ENCODE peak calls at places on chromosomes 6 and 20, in nine cellular contexts. One of them, this sample, is unnamed. For H3K36me3 and H3K27me3, the result is how much of the 10 kb centered on the place peaks cover.

GRCh38 chr20:62528983-62529891 is 53.4 kb upstream of the GATA5 start:
- DNase-seq in adrenal gland: no peak
- DNase-seq in kidney epithelial cell: no peak
- DNase-seq in A673: no peak
- DNase-seq in right lobe of liver: no peak
- DNase-seq in heart left ventricle: no peak
- DNase-seq in small intestine: no peak
- DNase-seq in Peyer's patch: no peak
- DNase-seq in IMR-90: no peak
- DNase-seq in this sample: no peak

GRCh38 chr6:125790403-125791150 is at the start of gene NCOA7:
- DNase-seq in adrenal gland: peak
- DNase-seq in Peyer's patch: peak
- DNase-seq in A673: peak
- DNase-seq in small intestine: peak
- DNase-seq in right lobe of liver: peak
- DNase-seq in heart left ventricle: peak
- DNase-seq in IMR-90: peak
- DNase-seq in kidney epithelial cell: no peak
- DNase-seq in this sample: peak

GRCh38 chr6:1238040-1238439 is 73.9 kb upstream of the FOXQ1 start:
- DNase-seq in A673: no peak
- DNase-seq in heart left ventricle: no peak
- DNase-seq in IMR-90: no peak
- DNase-seq in right lobe of liver: no peak
- DNase-seq in adrenal gland: no peak
- DNase-seq in small intestine: no peak
- DNase-seq in Peyer's patch: no peak
- DNase-seq in kidney epithelial cell: no peak
- DNase-seq in this sample: no peak

GRCh38 chr6:154732538-154732823 is 735 bp upstream of the SCAF8 start:
- DNase-seq in adrenal gland: no peak
- DNase-seq in right lobe of liver: no peak
- DNase-seq in kidney epithelial cell: no peak
- DNase-seq in A673: no peak
- DNase-seq in heart left ventricle: no peak
- DNase-seq in Peyer's patch: no peak
- DNase-seq in small intestine: no peak
- DNase-seq in IMR-90: no peak
- DNase-seq in this sample: no peak

GRCh38 chr20:14148042-14148441 is 152.7 kb downstream of the MACROD2 start:
- DNase-seq in adrenal gland: no peak
- DNase-seq in right lobe of liver: no peak
- DNase-seq in A673: no peak
- DNase-seq in IMR-90: peak
- DNase-seq in heart left ventricle: no peak
- DNase-seq in kidney epithelial cell: no peak
- DNase-seq in Peyer's patch: no peak
- DNase-seq in small intestine: no peak
- DNase-seq in this sample: no peak

GRCh38 chr6:33375143-33375649 is 16.4 kb upstream of the KIFC1 start:
- DNase-seq in Peyer's patch: peak
- DNase-seq in kidney epithelial cell: peak
- DNase-seq in right lobe of liver: peak
- DNase-seq in adrenal gland: peak
- DNase-seq in small intestine: peak
- DNase-seq in heart left ventricle: peak
- DNase-seq in A673: peak
- DNase-seq in IMR-90: peak
- DNase-seq in this sample: peak

GRCh38 chr6:40353967-40354452 is 233.2 kb downstream of the LRFN2 start:
- DNase-seq in heart left ventricle: no peak
- DNase-seq in Peyer's patch: no peak
- DNase-seq in small intestine: no peak
- DNase-seq in A673: no peak
- DNase-seq in IMR-90: no peak
- DNase-seq in adrenal gland: no peak
- DNase-seq in right lobe of liver: no peak
- DNase-seq in kidney epithelial cell: no peak
- DNase-seq in this sample: no peak

GRCh38 chr6:147194652-147195403 is 9.4 kb upstream of the STXBP5 start:
- DNase-seq in A673: no peak
- DNase-seq in heart left ventricle: no peak
- DNase-seq in Peyer's patch: no peak
- DNase-seq in IMR-90: peak
- DNase-seq in right lobe of liver: no peak
- DNase-seq in small intestine: no peak
- DNase-seq in adrenal gland: no peak
- DNase-seq in kidney epithelial cell: no peak
- DNase-seq in this sample: no peak

GRCh38 chr20:47487175-47487917 is 14.3 kb upstream of the NCOA3 start:
- DNase-seq in heart left ventricle: no peak
- DNase-seq in adrenal gland: no peak
- DNase-seq in small intestine: peak
- DNase-seq in A673: no peak
- DNase-seq in Peyer's patch: peak
- DNase-seq in right lobe of liver: no peak
- DNase-seq in IMR-90: peak
- DNase-seq in kidney epithelial cell: no peak
- DNase-seq in this sample: no peak

GRCh38 chr6:139308284-139308916 is 16.6 kb upstream of the TXLNB start:
- DNase-seq in kidney epithelial cell: no peak
- DNase-seq in adrenal gland: no peak
- DNase-seq in IMR-90: peak
- DNase-seq in A673: no peak
- DNase-seq in right lobe of liver: no peak
- DNase-seq in small intestine: no peak
- DNase-seq in heart left ventricle: no peak
- DNase-seq in Peyer's patch: no peak
- DNase-seq in this sample: no peak

GRCh38 chr6:21201181-21201580 is 392.4 kb upstream of the SOX4 start:
- DNase-seq in right lobe of liver: no peak
- DNase-seq in IMR-90: no peak
- DNase-seq in A673: no peak
- DNase-seq in heart left ventricle: no peak
- DNase-seq in kidney epithelial cell: no peak
- DNase-seq in Peyer's patch: no peak
- DNase-seq in adrenal gland: no peak
- DNase-seq in small intestine: no peak
- DNase-seq in this sample: no peak

GRCh38 chr6:109449064-109449788 is 6.3 kb downstream of the MICAL1 start:
- DNase-seq in right lobe of liver: no peak
- DNase-seq in adrenal gland: no peak
- DNase-seq in small intestine: no peak
- DNase-seq in A673: no peak
- DNase-seq in Peyer's patch: no peak
- DNase-seq in heart left ventricle: no peak
- DNase-seq in kidney epithelial cell: no peak
- DNase-seq in IMR-90: no peak
- DNase-seq in this sample: no peak

GRCh38 chr6:109450801-109451200 is 4.8 kb downstream of the MICAL1 start:
- DNase-seq in kidney epithelial cell: no peak
- DNase-seq in heart left ventricle: no peak
- DNase-seq in A673: no peak
- DNase-seq in adrenal gland: no peak
- DNase-seq in right lobe of liver: no peak
- DNase-seq in Peyer's patch: no peak
- DNase-seq in IMR-90: no peak
- DNase-seq in small intestine: no peak
- DNase-seq in this sample: no peak

GRCh38 chr6:109448615-109449014 is 7.0 kb downstream of the MICAL1 start:
- DNase-seq in adrenal gland: no peak
- DNase-seq in kidney epithelial cell: no peak
- DNase-seq in small intestine: no peak
- DNase-seq in IMR-90: no peak
- DNase-seq in right lobe of liver: no peak
- DNase-seq in A673: no peak
- DNase-seq in Peyer's patch: no peak
- DNase-seq in heart left ventricle: no peak
- DNase-seq in this sample: no peak

GRCh38 chr6:109451376-109451775 is 4.2 kb downstream of the MICAL1 start:
- DNase-seq in kidney epithelial cell: no peak
- DNase-seq in heart left ventricle: no peak
- DNase-seq in adrenal gland: no peak
- DNase-seq in A673: no peak
- DNase-seq in IMR-90: no peak
- DNase-seq in small intestine: no peak
- DNase-seq in Peyer's patch: no peak
- DNase-seq in right lobe of liver: no peak
- DNase-seq in this sample: no peak

GRCh38 chr6:109449789-109450673 is 5.5 kb downstream of the MICAL1 start:
- DNase-seq in Peyer's patch: peak
- DNase-seq in A673: no peak
- DNase-seq in IMR-90: no peak
- DNase-seq in heart left ventricle: no peak
- DNase-seq in right lobe of liver: no peak
- DNase-seq in small intestine: peak
- DNase-seq in kidney epithelial cell: no peak
- DNase-seq in adrenal gland: no peak
- DNase-seq in this sample: no peak
- H3K36me3 ChIP-seq in Peyer's patch: half or more
- H3K36me3 ChIP-seq in A673: under half
- H3K36me3 ChIP-seq in IMR-90: half or more
- H3K36me3 ChIP-seq in heart left ventricle: under half
- H3K36me3 ChIP-seq in right lobe of liver: under half
- H3K36me3 ChIP-seq in small intestine: under half
- H3K36me3 ChIP-seq in kidney epithelial cell: under half
- H3K36me3 ChIP-seq in adrenal gland: under half
- H3K36me3 ChIP-seq in this sample: under half

DNA sequence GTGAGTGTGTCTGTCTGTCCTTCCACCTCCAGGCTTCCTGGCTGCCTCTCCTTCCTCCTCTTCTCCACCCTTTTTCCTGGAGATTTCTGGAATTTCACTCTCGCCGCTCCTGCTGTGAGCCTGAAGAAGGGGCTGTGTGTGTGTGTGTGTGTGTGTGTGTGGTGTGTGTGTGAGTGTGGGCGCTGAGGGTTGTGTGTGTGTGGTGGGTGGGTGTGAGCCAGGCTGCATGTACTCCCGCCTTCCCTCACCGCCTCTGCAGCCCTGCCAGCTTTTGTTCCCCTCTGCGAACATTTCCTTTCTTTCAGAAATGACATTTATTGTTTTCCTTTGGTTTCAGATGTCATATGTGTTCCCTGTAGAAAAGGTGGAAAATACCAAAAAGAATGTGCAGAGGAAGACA is 76.0 kb downstream of the SRC start:
- DNase-seq in small intestine: no peak
- DNase-seq in IMR-90: no peak
- DNase-seq in adrenal gland: no peak
- DNase-seq in right lobe of liver: no peak
- DNase-seq in kidney epithelial cell: no peak
- DNase-seq in heart left ventricle: peak
- DNase-seq in Peyer's patch: no peak
- DNase-seq in A673: no peak
- DNase-seq in this sample: no peak
- H3K27me3 ChIP-seq in small intestine: under half
- H3K27me3 ChIP-seq in IMR-90: half or more
- H3K27me3 ChIP-seq in adrenal gland: under half
- H3K27me3 ChIP-seq in right lobe of liver: under half
- H3K27me3 ChIP-seq in kidney epithelial cell: half or more
- H3K27me3 ChIP-seq in heart left ventricle: under half
- H3K27me3 ChIP-seq in Peyer's patch: under half
- H3K27me3 ChIP-seq in A673: under half
- H3K27me3 ChIP-seq in this sample: under half

GRCh38 chr6:7905416-7905815 is 5.2 kb downstream of the TXNDC5 start:
- DNase-seq in IMR-90: peak
- DNase-seq in right lobe of liver: no peak
- DNase-seq in adrenal gland: no peak
- DNase-seq in kidney epithelial cell: no peak
- DNase-seq in A673: no peak
- DNase-seq in small intestine: no peak
- DNase-seq in heart left ventricle: no peak
- DNase-seq in Peyer's patch: no peak
- DNase-seq in this sample: no peak

GRCh38 chr6:7909323-7910276 is 988 bp downstream of the TXNDC5 start:
- DNase-seq in adrenal gland: peak
- DNase-seq in heart left ventricle: peak
- DNase-seq in right lobe of liver: peak
- DNase-seq in IMR-90: peak
- DNase-seq in kidney epithelial cell: no peak
- DNase-seq in A673: peak
- DNase-seq in small intestine: peak
- DNase-seq in Peyer's patch: peak
- DNase-seq in this sample: peak

GRCh38 chr6:7906741-7907140 is 3.8 kb downstream of the TXNDC5 start:
- DNase-seq in A673: no peak
- DNase-seq in kidney epithelial cell: no peak
- DNase-seq in right lobe of liver: no peak
- DNase-seq in Peyer's patch: no peak
- DNase-seq in heart left ventricle: no peak
- DNase-seq in IMR-90: no peak
- DNase-seq in small intestine: no peak
- DNase-seq in adrenal gland: no peak
- DNase-seq in this sample: no peak

GRCh38 chr6:7904654-7905319 is 5.8 kb downstream of the TXNDC5 start:
- DNase-seq in heart left ventricle: no peak
- DNase-seq in A673: no peak
- DNase-seq in right lobe of liver: no peak
- DNase-seq in small intestine: no peak
- DNase-seq in adrenal gland: no peak
- DNase-seq in Peyer's patch: no peak
- DNase-seq in IMR-90: no peak
- DNase-seq in kidney epithelial cell: no peak
- DNase-seq in this sample: no peak

GRCh38 chr6:7907159-7907558 is 3.4 kb downstream of the TXNDC5 start:
- DNase-seq in small intestine: no peak
- DNase-seq in IMR-90: no peak
- DNase-seq in adrenal gland: no peak
- DNase-seq in heart left ventricle: no peak
- DNase-seq in kidney epithelial cell: no peak
- DNase-seq in A673: no peak
- DNase-seq in Peyer's patch: peak
- DNase-seq in right lobe of liver: no peak
- DNase-seq in this sample: no peak
- H3K36me3 ChIP-seq in small intestine: under half
- H3K36me3 ChIP-seq in IMR-90: under half
- H3K36me3 ChIP-seq in adrenal gland: under half
- H3K36me3 ChIP-seq in heart left ventricle: under half
- H3K36me3 ChIP-seq in kidney epithelial cell: under half
- H3K36me3 ChIP-seq in A673: under half
- H3K36me3 ChIP-seq in Peyer's patch: under half
- H3K36me3 ChIP-seq in right lobe of liver: under half
- H3K36me3 ChIP-seq in this sample: under half

DNA sequence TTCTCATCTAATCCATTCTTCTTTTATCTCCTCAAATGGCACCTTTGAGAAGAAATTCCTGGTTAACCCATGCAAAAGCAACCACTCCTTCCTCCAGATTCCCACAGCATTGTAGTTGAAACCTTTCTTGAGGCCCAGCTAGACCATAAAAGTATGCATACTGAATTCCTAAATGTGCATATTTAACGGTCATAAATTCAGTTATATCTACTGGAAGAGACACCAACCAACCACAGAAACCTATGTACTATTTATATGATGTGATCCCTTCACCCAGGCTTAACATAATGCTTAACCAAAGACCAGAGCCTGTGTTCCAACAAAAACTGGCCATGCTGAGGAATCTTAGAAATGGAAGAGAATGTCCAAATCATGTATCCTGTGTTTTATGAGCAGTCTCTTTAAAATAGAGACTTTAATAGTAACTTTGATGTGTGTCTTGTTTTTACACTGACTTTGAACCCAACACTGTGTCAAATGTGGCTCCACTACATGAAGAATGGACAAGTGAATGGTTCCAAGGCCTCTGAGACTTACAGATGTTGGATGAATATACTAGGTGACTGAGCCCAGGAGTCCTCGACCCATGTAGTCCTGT is 11.4 kb upstream of the TAF8 start:
- DNase-seq in adrenal gland: no peak
- DNase-seq in kidney epithelial cell: no peak
- DNase-seq in Peyer's patch: no peak
- DNase-seq in right lobe of liver: no peak
- DNase-seq in IMR-90: peak
- DNase-seq in heart left ventricle: no peak
- DNase-seq in A673: no peak
- DNase-seq in small intestine: no peak
- DNase-seq in this sample: no peak
- H3K27me3 ChIP-seq in adrenal gland: under half
- H3K27me3 ChIP-seq in kidney epithelial cell: under half
- H3K27me3 ChIP-seq in Peyer's patch: under half
- H3K27me3 ChIP-seq in right lobe of liver: under half
- H3K27me3 ChIP-seq in IMR-90: under half
- H3K27me3 ChIP-seq in heart left ventricle: under half
- H3K27me3 ChIP-seq in A673: under half
- H3K27me3 ChIP-seq in small intestine: under half
- H3K27me3 ChIP-seq in this sample: under half